ENCODE peak calls at places on chromosome 9, in seven cellular contexts. G, E, R, M, U, D and L are unnamed samples.

GRCh38 chr9:89179920-89180667 is 1.5 kb upstream of the SHC3 start:
- DNase-seq in M (peak), G (peak), U (peak), R (peak), D (no peak), E (peak), L (peak)

GRCh38 chr9:16729656-16730055 is 140.8 kb downstream of the BNC2 start:
- DNase-seq in U (peak), G (peak), D (no peak), E (peak), R (no peak), M (no peak), L (no peak)

GRCh38 chr9:72351538-72352453 is 13.2 kb downstream of the ZFAND5 start:
- DNase-seq in E (peak), G (no peak), R (peak), U (no peak), M (no peak), D (no peak), L (no peak)

GRCh38 chr9:21968331-21969010 is 25.7 kb downstream of the CDKN2A start:
- DNase-seq in E (peak), D (no peak), R (peak), U (peak), M (no peak), G (no peak), L (no peak)

GRCh38 chr9:134521817-134522501 is 119.6 kb upstream of the COL5A1 start:
- DNase-seq in G (no peak), D (no peak), U (no peak), R (no peak), M (no peak), E (peak), L (no peak)

GRCh38 chr9:13239208-13239607 is 40.3 kb downstream of the MPDZ start:
- DNase-seq in D (no peak), E (no peak), U (no peak), R (no peak), G (no peak), M (no peak), L (no peak)

GRCh38 chr9:27162045-27162444 is 53.0 kb downstream of the TEK start:
- DNase-seq in E (peak), R (peak), U (no peak), D (no peak), M (peak), G (no peak), L (no peak)

GRCh38 chr9:23750808-23751207 is 75.2 kb downstream of the ELAVL2 start:
- DNase-seq in G (no peak), E (no peak), R (no peak), U (no peak), M (no peak), D (no peak), L (no peak)

GRCh38 chr9:129352157-129352870 is 174.3 kb upstream of the IER5L start:
- DNase-seq in U (peak), G (no peak), D (no peak), E (no peak), M (no peak), R (no peak), L (no peak)

GRCh38 chr9:132077881-132078280 is 1.8 kb downstream of the MED27 start:
- DNase-seq in M (no peak), E (no peak), G (no peak), R (peak), U (no peak), D (no peak), L (no peak)

GRCh38 chr9:81002242-81002641 is 687.1 kb downstream of the TLE1 start:
- DNase-seq in E (no peak), G (no peak), R (no peak), U (no peak), D (no peak), M (no peak), L (no peak)

GRCh38 chr9:22813520-22813919 is 366.9 kb downstream of the DMRTA1 start:
- DNase-seq in U (peak), R (no peak), M (no peak), D (no peak), E (peak), G (peak), L (peak)

GRCh38 chr9:104075801-104076753 is 18.0 kb upstream of the SMC2 start:
- DNase-seq in R (peak), D (no peak), E (peak), M (no peak), U (no peak), G (peak), L (no peak)

GRCh38 chr9:14203366-14204056 is 110.4 kb downstream of the NFIB start:
- DNase-seq in M (peak), D (no peak), E (no peak), U (no peak), G (no peak), R (no peak), L (no peak)

GRCh38 chr9:32069169-32069813 is 315.2 kb upstream of the ACO1 start:
- DNase-seq in M (no peak), G (peak), E (no peak), R (no peak), U (peak), D (no peak), L (peak)

GRCh38 chr9:19975499-19975898 is 186.7 kb upstream of the SLC24A2 start:
- DNase-seq in U (no peak), R (no peak), E (no peak), D (no peak), G (no peak), M (no peak), L (no peak)

GRCh38 chr9:131674425-131675421 is 65.2 kb downstream of the RAPGEF1 start:
- DNase-seq in D (no peak), R (no peak), M (no peak), U (no peak), G (no peak), E (no peak), L (no peak)

GRCh38 chr9:107750741-107751521 is 261.4 kb upstream of the KLF4 start:
- DNase-seq in M (peak), E (peak), R (peak), G (peak), U (no peak), D (no peak), L (no peak)

GRCh38 chr9:94805585-94805984 is 79.1 kb downstream of the AOPEP start:
- DNase-seq in U (no peak), G (peak), R (peak), E (peak), M (peak), D (no peak), L (no peak)